ENCODE peak calls at places on chromosome 1, in seven cellular contexts. M is activated effector memory CD4-positive, alpha-beta T cell treated with anti-CD3 and anti-CD28 coated beads, Interleukin-2, amount 50 U/mL, for 16 hours; J is effector CD4-positive, alpha-beta T cell; F is stimulated activated naive CD4-positive, alpha-beta T cell treated with Interleukin-2 at 50 U/mL for 16 hours; X is fibroblast of gingiva; K is germinal center; P is lung. D is an unnamed sample.

GRCh38 chr1:93453911-93454310 is 6.0 kb downstream of the FNBP1L start:
- DNase-seq in M (no peak), J (no peak), F (no peak), X (no peak), K (no peak), P (no peak), D (no peak)

GRCh38 chr1:78237364-78237916 is 191.7 kb downstream of the GIPC2 start:
- DNase-seq in M (no peak), J (no peak), F (no peak), X (no peak), K (no peak), P (peak), D (no peak)

GRCh38 chr1:213772711-213773110 is 215.1 kb upstream of the PROX1 start:
- DNase-seq in M (no peak), J (no peak), F (no peak), X (no peak), K (no peak), P (no peak), D (no peak)

GRCh38 chr1:79128726-79129125 is 122.2 kb upstream of the ADGRL4 start:
- DNase-seq in M (no peak), J (no peak), F (no peak), X (peak), K (no peak), P (no peak), D (peak)

GRCh38 chr1:243896313-243896712 is 46.3 kb upstream of the AKT3 start:
- DNase-seq in M (no peak), J (no peak), F (no peak), X (no peak), K (no peak), P (no peak), D (no peak)

GRCh38 chr1:60637651-60638050 is 444.7 kb upstream of the NFIA start:
- DNase-seq in M (no peak), J (no peak), F (no peak), X (no peak), K (no peak), P (no peak), D (no peak)

GRCh38 chr1:197944485-197944884 is 27.3 kb downstream of the LHX9 start:
- DNase-seq in M (no peak), J (no peak), F (no peak), X (no peak), K (no peak), P (no peak), D (no peak)

GRCh38 chr1:114677691-114678090 is 7.8 kb upstream of the DENND2C start:
- DNase-seq in M (no peak), J (no peak), F (no peak), X (no peak), K (no peak), P (no peak), D (no peak)

GRCh38 chr1:28199328-28200233 is 23.1 kb upstream of the PTAFR start:
- DNase-seq in M (peak), J (peak), F (peak), X (no peak), K (peak), P (no peak), D (no peak)

GRCh38 chr1:110255388-110255787 is 45.3 kb downstream of the KCNC4 start:
- DNase-seq in M (no peak), J (no peak), F (no peak), X (no peak), K (no peak), P (no peak), D (no peak)

GRCh38 chr1:186812560-186812959 is 16.2 kb upstream of the PLA2G4A start:
- DNase-seq in M (no peak), J (no peak), F (no peak), X (peak), K (no peak), P (no peak), D (peak)